ENCODE peak calls at places on chromosome 16, in six cellular contexts. D is BE2C; Q is kidney epithelial cell; E is stimulated activated CD4-positive, alpha-beta T cell treated with anti-CD3 and anti-CD28 coated beads, TNF-alpha, amount 100 ng/mL, for 4 hours; K is adrenal gland; R is SJCRH30. N is an unnamed sample.

GRCh38 chr16:79601092-79601977 is 798 bp upstream of the MAF start:
- DNase-seq in K (peak; percentile 72), R (peak; percentile 28), E (no peak), D (no peak), Q (no peak), N (no peak)

GRCh38 chr16:84484579-84485254 is 19.7 kb downstream of the MEAK7 start:
- DNase-seq in K (peak; percentile 73), R (peak; percentile 36), D (peak; percentile 68), Q (no peak), E (no peak), N (no peak)

GRCh38 chr16:57711331-57711730 is 16.7 kb downstream of the DRC7 start:
- DNase-seq in E (no peak), R (no peak), K (no peak), Q (no peak), D (no peak), N (no peak)

GRCh38 chr16:2468142-2468724 is 2.9 kb upstream of the NTN3 start:
- DNase-seq in D (peak; percentile 87), E (no peak), Q (no peak), R (peak; percentile 68), K (no peak), N (no peak)

GRCh38 chr16:84312783-84313382 is 18.2 kb downstream of the WFDC1 start:
- DNase-seq in D (no peak), E (no peak), K (no peak), Q (no peak), R (no peak), N (no peak)

GRCh38 chr16:10584956-10585561 is 4.7 kb upstream of the EMP2 start:
- DNase-seq in R (no peak), E (no peak), K (no peak), Q (no peak), D (no peak), N (no peak)

GRCh38 chr16:80954985-80955384 is 51.7 kb downstream of the CMC2 start:
- DNase-seq in K (peak; percentile 24), Q (no peak), D (no peak), R (no peak), E (no peak), N (no peak)

GRCh38 chr16:15523092-15523541 is 88.7 kb downstream of the BMERB1 start:
- DNase-seq in R (no peak), K (peak; percentile 24), D (no peak), E (no peak), Q (no peak), N (no peak)

GRCh38 chr16:81723098-81723723 is 55.9 kb upstream of the PLCG2 start:
- DNase-seq in D (peak; percentile 63), E (no peak), Q (no peak), R (peak; percentile 54), K (peak; percentile 52), N (peak; percentile 29)

GRCh38 chr16:64290461-64290860 is 831.4 kb downstream of the CDH11 start:
- DNase-seq in K (no peak), D (no peak), Q (no peak), E (no peak), R (no peak), N (no peak)

GRCh38 chr16:66516172-66516807 is 33.6 kb downstream of the TK2 start:
- DNase-seq in E (no peak), D (no peak), Q (no peak), R (no peak), K (no peak), N (no peak)

GRCh38 chr16:85400305-85401205 is 212.6 kb upstream of the GSE1 start:
- DNase-seq in E (no peak), R (no peak), K (no peak), D (no peak), Q (no peak), N (no peak)

GRCh38 chr16:66004706-66005105 is 361.8 kb upstream of the CDH5 start:
- DNase-seq in E (no peak), K (no peak), D (no peak), Q (no peak), R (no peak), N (peak; percentile 55)

GRCh38 chr16:57386381-57386951 is 14.2 kb downstream of the CX3CL1 start:
- DNase-seq in Q (no peak), K (no peak), D (no peak), E (no peak), R (no peak), N (peak; percentile 66)

GRCh38 chr16:66928702-66929388 is 3.5 kb upstream of the RRAD start:
- DNase-seq in D (peak; percentile 60), K (no peak), Q (no peak), E (no peak), R (peak; percentile 72), N (no peak)

GRCh38 chr16:16059895-16060590 is 110.6 kb downstream of the ABCC1 start:
- DNase-seq in Q (no peak), R (no peak), D (no peak), K (no peak), E (no peak), N (no peak)

GRCh38 chr16:67284699-67285646 is 5.6 kb downstream of the PLEKHG4 start:
- DNase-seq in D (peak; percentile 81), Q (no peak), K (peak; percentile 61), E (no peak), R (peak; percentile 72), N (no peak)

GRCh38 chr16:48003226-48003907 is 152.4 kb downstream of the ABCC12 start:
- DNase-seq in E (no peak), Q (peak; percentile 95), R (no peak), D (no peak), K (no peak), N (no peak)

GRCh38 chr16:13793788-13794461 is 126.0 kb upstream of the ERCC4 start:
- DNase-seq in D (no peak), E (no peak), R (no peak), Q (no peak), K (peak; percentile 7), N (no peak)

GRCh38 chr16:80285089-80285488 is 255.7 kb upstream of the DYNLRB2 start:
- DNase-seq in Q (peak; percentile 85), R (no peak), D (no peak), K (no peak), E (no peak), N (no peak)

GRCh38 chr16:85663891-85664321 is 24.8 kb downstream of the GINS2 start:
- DNase-seq in Q (no peak), K (peak; percentile 72), R (no peak), D (no peak), E (no peak), N (no peak)

GRCh38 chr16:67244387-67245188 is 2.7 kb downstream of the FHOD1 start:
- DNase-seq in R (peak; percentile 80), D (peak; percentile 46), Q (no peak), K (peak; percentile 92), E (peak; percentile 44), N (peak; percentile 67)

GRCh38 chr16:78528265-78528664 is 428.8 kb downstream of the WWOX start:
- DNase-seq in D (no peak), E (no peak), R (no peak), Q (no peak), K (no peak), N (no peak)

GRCh38 chr16:8581923-8582580 is 8.3 kb downstream of the TMEM114 start:
- DNase-seq in K (peak; percentile 35), D (no peak), R (peak; percentile 61), Q (peak; percentile 16), E (no peak), N (no peak)

GRCh38 chr16:12319464-12320030 is 343.0 kb downstream of the SNX29 start:
- DNase-seq in E (no peak), D (peak; percentile 22), Q (no peak), R (no peak), K (no peak), N (no peak)

GRCh38 chr16:27273670-27274522 is 5.3 kb upstream of the NSMCE1 start:
- DNase-seq in D (no peak), Q (no peak), E (no peak), K (no peak), R (no peak), N (peak; percentile 72)

GRCh38 chr16:29029168-29029994 is 44.5 kb downstream of the LAT start:
- DNase-seq in D (peak; percentile 50), K (peak; percentile 18), R (peak; percentile 47), E (peak; percentile 82), Q (peak; percentile 96), N (peak; percentile 97)

GRCh38 chr16:27195941-27196595 is 7.3 kb upstream of the KDM8 start:
- DNase-seq in D (no peak), R (no peak), K (no peak), Q (no peak), E (no peak), N (no peak)

GRCh38 chr16:83015871-83016270 is 389.1 kb downstream of the CDH13 start:
- DNase-seq in R (no peak), K (no peak), Q (no peak), D (no peak), E (no peak), N (no peak)

GRCh38 chr16:86905302-86905701 is 327.0 kb downstream of the FOXL1 start:
- DNase-seq in R (no peak), E (no peak), D (no peak), Q (no peak), K (no peak), N (no peak)

GRCh38 chr16:58063377-58064076 is 38.0 kb downstream of the MMP15 start:
- DNase-seq in K (no peak), Q (no peak), E (no peak), D (no peak), R (no peak), N (no peak)

GRCh38 chr16:72715267-72715666 is 332.7 kb downstream of the ZFHX3 start:
- DNase-seq in D (no peak), E (no peak), R (no peak), Q (no peak), K (no peak), N (no peak)

GRCh38 chr16:88881090-88881580 is 14.7 kb upstream of the PABPN1L start:
- DNase-seq in Q (no peak), R (no peak), D (no peak), K (no peak), E (no peak), N (no peak)

GRCh38 chr16:48184681-48185080 is 28.9 kb upstream of the ABCC12 start:
- DNase-seq in E (no peak), Q (no peak), D (no peak), K (no peak), R (no peak), N (no peak)

GRCh38 chr16:50671644-50672260 is 9.4 kb downstream of the SNX20 start:
- DNase-seq in Q (no peak), K (no peak), R (peak; percentile 23), D (peak; percentile 51), E (no peak), N (no peak)

N was measured in skeletal muscle cell.